ENCODE peak calls at places on chromosome 14, in seven cellular contexts. G, I, A, S, O, E and Q are unnamed samples.
A peak's percentile ranks its signal among the peaks of the same experiment; 100 is the strongest.

GRCh38 chr14:55332654-55333570 is 61.7 kb downstream of the FBXO34 start:
- DNase-seq in E (no peak), O (no peak), I (no peak), G (no peak), A (no peak), S (no peak), Q (no peak)

GRCh38 chr14:53450871-53451270 is 297.7 kb upstream of the DDHD1 start:
- DNase-seq in A (no peak), G (no peak), O (no peak), I (no peak), E (no peak), S (no peak), Q (no peak)

GRCh38 chr14:76995279-76996035 is 33.1 kb downstream of the IRF2BPL start:
- DNase-seq in S (no peak), G (no peak), A (no peak), I (no peak), E (no peak), O (no peak), Q (no peak)

GRCh38 chr14:23123419-23123818 is 4.4 kb upstream of the CEBPE start:
- DNase-seq in S (no peak), E (peak; percentile 42), A (no peak), O (no peak), I (peak; percentile 92), G (no peak), Q (no peak)

GRCh38 chr14:91356218-91356763 is 61.3 kb downstream of the CCDC88C start:
- DNase-seq in O (no peak), E (no peak), I (no peak), S (no peak), A (no peak), G (no peak), Q (peak; percentile 41)

GRCh38 chr14:56194062-56194461 is 75.9 kb downstream of the PELI2 start:
- DNase-seq in O (no peak), E (no peak), A (no peak), G (no peak), S (no peak), I (no peak), Q (no peak)

GRCh38 chr14:59342516-59343484 is 122.4 kb downstream of the GPR135 start:
- DNase-seq in G (no peak), O (no peak), E (peak; percentile 21), I (no peak), S (no peak), A (no peak), Q (no peak)

GRCh38 chr14:50001999-50002925 is 109.4 kb downstream of the ARF6 start:
- DNase-seq in S (peak; percentile 77), E (no peak), G (no peak), A (no peak), I (no peak), O (no peak), Q (peak; percentile 33)

GRCh38 chr14:38098074-38098846 is 109.4 kb upstream of the SSTR1 start:
- DNase-seq in E (no peak), O (no peak), G (no peak), A (peak; percentile 54), S (peak; percentile 49), I (no peak), Q (no peak)

GRCh38 chr14:80959448-80960006 is 4.1 kb downstream of the TSHR start:
- DNase-seq in A (no peak), S (no peak), I (peak; percentile 75), E (no peak), O (no peak), G (peak; percentile 41), Q (no peak)

GRCh38 chr14:79510659-79511058 is 700.6 kb downstream of the DIO2 start:
- DNase-seq in O (no peak), E (no peak), I (peak; percentile 51), A (peak; percentile 77), S (peak; percentile 21), G (no peak), Q (no peak)

GRCh38 chr14:90381999-90382451 is 14.8 kb upstream of the CALM1 start:
- DNase-seq in S (no peak), I (no peak), A (no peak), E (peak; percentile 59), G (peak; percentile 35), O (no peak), Q (peak; percentile 97)

GRCh38 chr14:82412545-82412944 is 878.9 kb upstream of the SEL1L start:
- DNase-seq in O (no peak), S (no peak), I (no peak), E (no peak), G (no peak), A (no peak), Q (no peak)

GRCh38 chr14:71362920-71363584 is 455.8 kb downstream of the PCNX1 start:
- DNase-seq in O (no peak), A (no peak), S (no peak), G (no peak), E (no peak), I (no peak), Q (no peak)

GRCh38 chr14:69786628-69787027 is 10.4 kb downstream of the SLC10A1 start:
- DNase-seq in G (no peak), E (no peak), O (no peak), S (no peak), I (no peak), A (no peak), Q (no peak)